ENCODE peak calls at places on chromosomes 4 and X, in eight cellular contexts. I is astrocyte of the spinal cord, S is HFFc6, W is spleen, V is nephron progenitor cell, T is transverse colon, H is nucleus accumbens, C is HTR-8/SVneo. J is an unnamed sample.

GRCh38 chr4:1370321-1371124 is 23.5 kb downstream of the UVSSA start:
- DNase-seq in I (no peak), S (no peak), W (no peak), V (no peak), T (no peak), H (no peak), C (no peak), J (no peak)

GRCh38 chrX:154417157-154417556 is 5.8 kb downstream of the TAFAZZIN start:
- DNase-seq in I (no peak), S (no peak), W (no peak), V (no peak), T (no peak), H (no peak), C (no peak), J (no peak)

GRCh38 chr4:114163051-114163450 is 183.6 kb upstream of the ARSJ start:
- DNase-seq in I (no peak), S (no peak), W (no peak), V (no peak), T (no peak), H (no peak), C (no peak), J (no peak)

GRCh38 chr4:87499415-87500106 is 29.6 kb downstream of the SPARCL1 start:
- DNase-seq in I (no peak), S (no peak), W (no peak), V (no peak), T (no peak), H (no peak), C (no peak), J (no peak)

GRCh38 chr4:29467044-29467717 is 1253.0 kb upstream of the PCDH7 start:
- DNase-seq in I (no peak), S (peak), W (no peak), V (no peak), T (no peak), H (no peak), C (no peak), J (no peak)

GRCh38 chrX:14916017-14916674 is 42.9 kb downstream of the MOSPD2 start:
- DNase-seq in I (peak), S (peak), W (no peak), V (no peak), T (no peak), H (no peak), C (no peak), J (no peak)

GRCh38 chrX:41445171-41445570 is 2.0 kb upstream of the NYX start:
- DNase-seq in I (no peak), S (no peak), W (no peak), V (no peak), T (no peak), H (no peak), C (no peak), J (no peak)

GRCh38 chrX:7146703-7147430 is 645 bp upstream of the STS start:
- DNase-seq in I (peak), S (no peak), W (no peak), V (no peak), T (peak), H (no peak), C (no peak), J (no peak)

GRCh38 chrX:148691456-148691855 is 191.0 kb downstream of the AFF2 start:
- DNase-seq in I (peak), S (no peak), W (no peak), V (no peak), T (no peak), H (no peak), C (no peak), J (no peak)

GRCh38 chr4:173046818-173047217 is 121.8 kb upstream of the GALNT7 start:
- DNase-seq in I (no peak), S (no peak), W (no peak), V (peak), T (no peak), H (no peak), C (no peak), J (no peak)

GRCh38 chrX:57172544-57172943 is 35.3 kb upstream of the SPIN2A start:
- DNase-seq in I (no peak), S (no peak), W (no peak), V (no peak), T (no peak), H (no peak), C (no peak), J (no peak)

GRCh38 chr4:97404876-97405523 is 738.3 kb downstream of the STPG2 start:
- DNase-seq in I (peak), S (no peak), W (no peak), V (no peak), T (no peak), H (no peak), C (no peak), J (no peak)

GRCh38 chr4:183961772-183962171 is 56.7 kb downstream of the STOX2 start:
- DNase-seq in I (no peak), S (no peak), W (no peak), V (no peak), T (no peak), H (no peak), C (no peak), J (no peak)

GRCh38 chr4:150390531-150390910 is 191.4 kb upstream of the MAB21L2 start:
- DNase-seq in I (no peak), S (no peak), W (no peak), V (no peak), T (no peak), H (no peak), C (no peak), J (no peak)

GRCh38 chrX:104211187-104211586 is 43.5 kb downstream of the ESX1 start:
- DNase-seq in I (no peak), S (no peak), W (no peak), V (no peak), T (no peak), H (no peak), C (no peak), J (no peak)

GRCh38 chr4:7398788-7399432 is 35.8 kb downstream of the PSAPL1 start:
- DNase-seq in I (no peak), S (no peak), W (no peak), V (no peak), T (no peak), H (no peak), C (no peak), J (no peak)

GRCh38 chr4:41644288-41644914 is 104.1 kb downstream of the PHOX2B start:
- DNase-seq in I (peak), S (no peak), W (no peak), V (peak), T (peak), H (peak), C (no peak), J (peak)

GRCh38 chr4:105805501-105806120 is 89.7 kb upstream of the NPNT start:
- DNase-seq in I (no peak), S (no peak), W (no peak), V (no peak), T (no peak), H (no peak), C (no peak), J (no peak)

GRCh38 chr4:94974773-94975172 is 217.0 kb downstream of the BMPR1B start:
- DNase-seq in I (peak), S (no peak), W (no peak), V (no peak), T (no peak), H (no peak), C (no peak), J (no peak)

GRCh38 chr4:41935652-41936021 is 408 bp downstream of the TMEM33 start:
- DNase-seq in I (no peak), S (no peak), W (no peak), V (no peak), T (no peak), H (no peak), C (no peak), J (no peak)

GRCh38 chr4:109890076-109890475 is 22.6 kb upstream of the EGF start:
- DNase-seq in I (no peak), S (no peak), W (no peak), V (no peak), T (no peak), H (no peak), C (no peak), J (no peak)

GRCh38 chr4:36011381-36011780 is 232.9 kb downstream of the ARAP2 start:
- DNase-seq in I (peak), S (no peak), W (no peak), V (no peak), T (no peak), H (no peak), C (no peak), J (no peak)

GRCh38 chr4:145061325-145061920 is 36.6 kb downstream of the ANAPC10 start:
- DNase-seq in I (peak), S (peak), W (no peak), V (no peak), T (no peak), H (no peak), C (peak), J (peak)

GRCh38 chr4:26279446-26279845 is 41.4 kb upstream of the RBPJ start:
- DNase-seq in I (no peak), S (no peak), W (no peak), V (no peak), T (no peak), H (no peak), C (no peak), J (no peak)

GRCh38 chr4:17324431-17324830 is 187.5 kb downstream of the QDPR start:
- DNase-seq in I (peak), S (peak), W (no peak), V (peak), T (peak), H (no peak), C (no peak), J (no peak)

GRCh38 chr4:18248611-18249010 is 227.1 kb upstream of the LCORL start:
- DNase-seq in I (no peak), S (no peak), W (no peak), V (no peak), T (no peak), H (no peak), C (no peak), J (no peak)